ENCODE peak calls at places on chromosome X, in seven cellular contexts. T, J, H, K, V, G and U are unnamed samples.

GRCh38 chrX:40303256-40304077 is 205.7 kb upstream of the BCOR start:
- DNase-seq in H (no peak), T (no peak), J (no peak), V (peak; percentile 44), K (no peak), G (no peak), U (no peak)

GRCh38 chrX:40152173-40152705 is 54.5 kb upstream of the BCOR start:
- DNase-seq in H (peak; percentile 54), V (peak; percentile 36), T (no peak), J (no peak), G (peak; percentile 82), K (no peak), U (no peak)

GRCh38 chrX:150035531-150035930 is 97.2 kb upstream of the EOLA2 start:
- DNase-seq in H (no peak), T (no peak), V (no peak), J (no peak), K (no peak), G (no peak), U (no peak)

GRCh38 chrX:150566734-150567182 is 1.7 kb upstream of the MTM1 start:
- DNase-seq in V (no peak), K (no peak), T (no peak), J (no peak), G (no peak), H (no peak), U (no peak)

GRCh38 chrX:155544886-155545285 is 67.9 kb downstream of the TMLHE start:
- DNase-seq in J (no peak), T (peak; percentile 1), G (no peak), K (no peak), H (no peak), V (no peak), U (no peak)

GRCh38 chrX:67636532-67636931 is 92.7 kb downstream of the AR start:
- DNase-seq in T (no peak), V (no peak), G (no peak), K (no peak), H (no peak), J (no peak), U (no peak)

GRCh38 chrX:16827225-16827624 is 41.0 kb downstream of the TXLNG start:
- DNase-seq in T (no peak), G (no peak), K (no peak), V (no peak), H (no peak), J (no peak), U (no peak)

GRCh38 chrX:66680451-66680850 is 41.6 kb upstream of the EDA2R start:
- DNase-seq in V (no peak), G (no peak), H (no peak), K (no peak), J (no peak), T (no peak), U (no peak)

GRCh38 chrX:1212532-1212931 is at the start of gene CRLF2:
- DNase-seq in K (no peak), J (no peak), H (no peak), T (no peak), V (peak; percentile 44), G (peak; percentile 31), U (no peak)

GRCh38 chrX:142998447-142999208 is 27.1 kb upstream of the SPANXN4 start:
- DNase-seq in J (no peak), G (no peak), K (no peak), T (no peak), V (no peak), H (no peak), U (no peak)

GRCh38 chrX:80550722-80551121 is 130.5 kb downstream of the TENT5D start:
- DNase-seq in H (no peak), G (no peak), T (no peak), J (no peak), V (peak; percentile 0), K (no peak), U (no peak)

GRCh38 chrX:19867938-19868337 is 19.5 kb downstream of the SH3KBP1 start:
- DNase-seq in K (no peak), T (no peak), J (no peak), V (no peak), G (no peak), H (no peak), U (no peak)
- H3K4me1 ChIP-seq in K (no peaks in the 10 kb centered on the region), T (no peaks in the 10 kb centered on the region), J (no peaks in the 10 kb centered on the region), V (peaks cover 91% of the 10 kb centered on the region), G (no peaks in the 10 kb centered on the region), H (no peaks in the 10 kb centered on the region), U (no peaks in the 10 kb centered on the region)

DNA sequence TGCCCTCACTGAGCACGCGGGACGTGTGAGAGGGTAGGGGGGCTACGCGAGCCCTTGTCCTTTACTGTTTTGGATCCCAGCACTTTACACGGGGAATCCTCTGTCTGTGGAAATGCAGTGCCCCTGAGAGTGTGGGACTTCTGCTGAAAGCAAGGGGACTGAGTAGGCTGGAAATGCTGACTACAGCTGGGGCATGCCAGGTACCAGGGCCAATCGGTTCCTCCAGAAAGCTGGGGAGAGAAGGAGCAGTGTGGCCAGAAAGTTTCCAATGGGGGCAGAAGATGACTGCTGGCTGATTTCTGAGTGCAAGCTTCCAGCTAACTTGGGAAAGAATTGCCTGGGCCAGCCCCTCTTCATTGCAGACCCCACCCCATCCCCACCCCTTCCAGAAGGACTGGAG is 1.5 kb downstream of the NHSL2 start:
- DNase-seq in K (no peak), T (no peak), G (no peak), H (no peak), V (no peak), J (no peak), U (no peak)
- H3K4me3 ChIP-seq in K (peak overlapping the region; percentile 50), T (no peak overlapping the region), G (no peak overlapping the region), H (no peak overlapping the region), V (no peak overlapping the region), J (peak overlapping the region; percentile 50), U (no peak overlapping the region)

DNA sequence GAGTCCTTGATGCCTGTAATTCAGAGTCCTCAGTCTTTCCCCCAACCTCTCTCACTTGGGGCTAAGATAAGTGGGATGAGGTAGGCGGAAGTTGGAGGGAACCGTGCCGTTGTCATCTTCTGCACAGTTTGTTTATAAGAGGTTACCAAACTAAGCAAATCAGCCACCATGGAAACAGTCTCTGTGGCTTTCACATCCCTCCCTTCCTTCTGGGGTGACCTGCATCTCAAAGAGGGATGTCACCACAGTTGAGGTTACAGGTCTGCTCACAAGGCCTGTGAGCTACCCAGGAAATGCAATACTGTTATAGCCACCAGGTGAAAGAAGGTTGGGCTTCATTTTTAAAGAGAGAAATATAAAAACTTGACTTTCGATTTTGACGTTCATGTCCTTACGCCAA is 26.3 kb downstream of the RTL5 start:
- DNase-seq in H (no peak), K (no peak), G (no peak), V (no peak), J (no peak), T (no peak), U (no peak)
- H3K4me1 ChIP-seq in H (no peaks in the 10 kb centered on the region), K (no peaks in the 10 kb centered on the region), G (no peaks in the 10 kb centered on the region), V (no peaks in the 10 kb centered on the region), J (no peaks in the 10 kb centered on the region), T (no peaks in the 10 kb centered on the region), U (no peaks in the 10 kb centered on the region)

GRCh38 chrX:23668335-23668734 is 1.0 kb downstream of the PRDX4 start:
- DNase-seq in V (no peak), K (no peak), H (no peak), T (no peak), G (no peak), J (no peak), U (no peak)
- H3K4me3 ChIP-seq in V (peak overlapping the region; percentile 90), K (peak overlapping the region; percentile 80), H (peak overlapping the region; percentile 55), T (peak overlapping the region; percentile 56), G (peak overlapping the region; percentile 6), J (peak overlapping the region; percentile 59), U (peak overlapping the region; percentile 66)

DNA sequence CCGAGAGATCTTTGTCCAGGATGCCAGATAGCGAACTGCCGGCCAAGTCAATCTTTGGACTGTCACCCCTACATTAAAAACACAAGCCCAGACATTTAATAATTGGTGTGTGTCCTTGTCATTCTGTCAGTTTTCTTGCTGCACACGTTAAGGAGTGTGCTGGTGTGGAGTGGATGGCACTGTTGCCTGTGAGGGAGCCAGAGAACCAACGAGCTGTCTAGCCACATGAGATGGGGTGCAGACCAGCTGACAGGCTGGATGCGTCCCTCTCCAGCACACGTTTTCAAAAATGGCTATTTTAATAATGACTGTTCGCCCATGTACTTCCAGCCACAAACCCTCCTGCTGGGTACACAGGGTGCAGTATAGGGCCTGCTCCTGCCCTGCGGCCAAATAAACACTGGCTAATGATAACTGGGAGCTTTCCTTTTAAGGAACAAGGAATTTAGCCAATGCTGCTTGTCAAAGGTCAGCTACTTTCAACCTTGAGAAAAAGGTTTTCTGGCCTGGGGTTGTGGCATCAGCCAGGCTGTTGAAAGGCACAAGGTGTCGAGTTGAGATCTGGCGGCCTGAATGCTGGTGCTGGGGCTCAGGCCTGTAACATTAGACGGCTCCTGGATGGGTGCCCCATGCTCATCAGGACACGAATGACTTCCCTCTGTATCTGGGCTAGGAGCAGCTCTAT is 54.0 kb upstream of the MAP3K15 start:
- DNase-seq in H (no peak), K (no peak), G (no peak), J (no peak), T (no peak), V (no peak), U (no peak)
- H3K4me1 ChIP-seq in H (no peaks in the 10 kb centered on the region), K (no peaks in the 10 kb centered on the region), G (no peaks in the 10 kb centered on the region), J (no peaks in the 10 kb centered on the region), T (no peaks in the 10 kb centered on the region), V (peaks cover 30% of the 10 kb centered on the region), U (no peaks in the 10 kb centered on the region)

GRCh38 chrX:13937370-13938052 is 92.2 kb downstream of the GEMIN8 start:
- DNase-seq in H (no peak), K (no peak), G (no peak), J (no peak), V (no peak), T (no peak), U (no peak)
- H3K4me3 ChIP-seq in H (peak overlapping the region; percentile 53), K (peak overlapping the region; percentile 60), G (peak overlapping the region; percentile 71), J (peak overlapping the region; percentile 63), V (no peak overlapping the region), T (peak overlapping the region; percentile 42), U (peak overlapping the region; percentile 13)

DNA sequence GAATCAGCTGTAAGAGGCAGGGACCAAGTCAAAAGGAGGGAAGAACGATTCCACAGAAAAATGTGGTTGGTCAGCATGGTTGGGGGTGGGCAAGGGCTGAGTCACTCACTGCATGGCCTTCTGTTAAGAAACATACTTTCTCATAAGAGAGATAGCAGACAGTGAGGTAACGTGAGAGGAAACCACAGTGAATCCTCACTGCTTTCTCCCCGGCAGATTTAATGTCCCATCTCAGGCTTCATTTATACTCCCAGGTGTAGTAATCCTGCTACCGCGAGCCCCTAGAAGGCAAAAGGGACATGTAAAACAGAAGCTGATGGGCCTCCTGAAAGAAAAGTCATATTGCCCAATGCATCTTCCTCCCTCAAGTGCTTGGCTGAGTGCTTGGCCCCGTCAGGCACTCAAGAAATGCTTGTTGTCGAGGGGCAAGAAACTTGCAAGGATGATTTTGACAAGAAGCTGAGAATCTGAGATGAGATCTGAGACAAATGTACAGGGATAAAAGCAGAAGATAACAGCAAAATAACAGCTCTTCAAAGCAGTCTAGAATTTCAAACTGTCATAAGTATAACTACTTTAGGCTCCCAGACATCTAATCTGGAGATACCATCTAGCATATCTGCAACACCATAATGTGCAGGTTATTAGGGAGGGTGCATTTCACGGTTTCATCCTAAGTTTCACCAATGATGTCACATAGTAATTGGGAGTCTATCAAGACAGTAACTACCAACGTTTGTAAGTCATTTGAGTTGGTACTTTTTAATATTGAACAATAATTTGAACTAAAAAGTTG is 40.2 kb downstream of the SH3KBP1 start:
- DNase-seq in J (no peak), V (no peak), K (peak; percentile 35), T (peak; percentile 58), G (no peak), H (no peak), U (peak; percentile 74)
- H3K4me1 ChIP-seq in J (no peaks in the 10 kb centered on the region), V (peaks cover 69% of the 10 kb centered on the region), K (no peaks in the 10 kb centered on the region), T (no peaks in the 10 kb centered on the region), G (no peaks in the 10 kb centered on the region), H (no peaks in the 10 kb centered on the region), U (no peaks in the 10 kb centered on the region)

GRCh38 chrX:136779346-136779781 is 1.4 kb downstream of the ARHGEF6 start:
- DNase-seq in T (no peak), V (peak; percentile 59), K (no peak), H (no peak), G (no peak), J (no peak), U (no peak)
- H3K4me3 ChIP-seq in T (no peak overlapping the region), V (peak overlapping the region; percentile 80), K (peak overlapping the region; percentile 43), H (no peak overlapping the region), G (no peak overlapping the region), J (peak overlapping the region; percentile 31), U (no peak overlapping the region)